ENCODE peak calls at places on chromosome X, in eight cellular contexts. H is suprapubic skin, Z is tibial nerve, E is AG09319, S is iris pigment epithelial cell, U is lower lobe of right lung, W is hippocampal formation, J is GM04503. K is an unnamed sample.

GRCh38 chrX:153723351-153724251 is 586 bp downstream of the BCAP31 start:
- DNase-seq in E (no peak), J (no peak), U (peak; percentile 65), Z (no peak), W (no peak), H (no peak), S (peak; percentile 47), K (peak; percentile 33)

GRCh38 chrX:13029341-13029740 is 15.1 kb downstream of the FAM9C start:
- DNase-seq in U (no peak), W (peak; percentile 5), S (peak; percentile 67), J (no peak), H (peak; percentile 75), Z (peak; percentile 33), E (no peak), K (no peak)

GRCh38 chrX:47264507-47265173 is 31.8 kb downstream of the USP11 start:
- DNase-seq in E (no peak), H (no peak), S (peak; percentile 75), J (no peak), U (no peak), W (no peak), Z (no peak), K (no peak)

GRCh38 chrX:7582191-7582590 is 260.8 kb upstream of the VCX start:
- DNase-seq in H (no peak), E (no peak), Z (no peak), W (no peak), U (no peak), S (no peak), J (no peak), K (no peak)

GRCh38 chrX:150364347-150365050 is 1.4 kb downstream of the MAMLD1 start:
- DNase-seq in E (no peak), Z (peak; percentile 7), H (no peak), U (peak; percentile 45), W (peak; percentile 30), S (peak; percentile 34), J (no peak), K (no peak)

GRCh38 chrX:12469296-12469695 is 321.9 kb upstream of the PRPS2 start:
- DNase-seq in W (no peak), E (no peak), U (no peak), J (no peak), H (no peak), S (no peak), Z (no peak), K (no peak)

GRCh38 chrX:821311-822178 is 191.0 kb downstream of the SHOX start:
- DNase-seq in S (no peak), E (no peak), Z (no peak), W (no peak), J (no peak), U (no peak), H (no peak), K (no peak)

GRCh38 chrX:109760241-109760921 is 27.3 kb upstream of the ACSL4 start:
- DNase-seq in U (no peak), H (no peak), J (no peak), E (no peak), S (no peak), W (no peak), Z (no peak), K (no peak)

GRCh38 chrX:20265726-20266681 is 705 bp downstream of the RPS6KA3 start:
- DNase-seq in Z (peak; percentile 4), U (peak; percentile 55), W (peak; percentile 1), S (peak; percentile 28), E (no peak), J (no peak), H (peak; percentile 72), K (no peak)

GRCh38 chrX:13966071-13966850 is 63.4 kb downstream of the GEMIN8 start:
- DNase-seq in Z (no peak), H (no peak), W (peak; percentile 8), U (no peak), S (no peak), J (no peak), E (no peak), K (no peak)

GRCh38 chrX:16191605-16192004 is 24.3 kb downstream of the MAGEB17 start:
- DNase-seq in Z (no peak), W (no peak), E (no peak), U (no peak), S (no peak), J (no peak), H (no peak), K (no peak)

GRCh38 chrX:96776966-96777365 is 92.3 kb downstream of the DIAPH2 start:
- DNase-seq in H (no peak), U (no peak), W (no peak), S (peak; percentile 16), Z (no peak), E (no peak), J (no peak), K (no peak)

GRCh38 chrX:53714580-53715335 is 28.2 kb upstream of the HUWE1 start:
- DNase-seq in S (peak; percentile 28), U (peak; percentile 53), W (no peak), Z (no peak), E (no peak), H (no peak), J (no peak), K (peak; percentile 35)

GRCh38 chrX:80828232-80828631 is 18.6 kb upstream of the BRWD3 start:
- DNase-seq in H (no peak), Z (no peak), J (no peak), W (no peak), S (no peak), E (no peak), U (no peak), K (no peak)

GRCh38 chrX:48720580-48721240 is 24.2 kb downstream of the SUV39H1 start:
- DNase-seq in S (no peak), J (no peak), U (no peak), Z (no peak), W (no peak), E (no peak), H (no peak), K (no peak)

GRCh38 chrX:115337735-115338134 is 48.2 kb downstream of the LUZP4 start:
- DNase-seq in H (no peak), J (peak; percentile 24), S (peak; percentile 70), E (peak; percentile 80), U (no peak), Z (no peak), W (no peak), K (no peak)

GRCh38 chrX:11588097-11588496 is 77.6 kb downstream of the ARHGAP6 start:
- DNase-seq in W (no peak), H (no peak), S (no peak), J (no peak), E (no peak), Z (no peak), U (no peak), K (no peak)

GRCh38 chrX:23803931-23804381 is 21.0 kb downstream of the SAT1 start:
- DNase-seq in E (no peak), H (no peak), S (peak; percentile 80), Z (no peak), U (peak; percentile 45), J (no peak), W (no peak), K (no peak)

GRCh38 chrX:17014216-17014615 is 67.8 kb downstream of the REPS2 start:
- DNase-seq in U (no peak), E (no peak), W (no peak), S (no peak), J (no peak), Z (no peak), H (no peak), K (no peak)

GRCh38 chrX:30612250-30612655 is 34.7 kb upstream of the TASL start:
- DNase-seq in E (no peak), Z (no peak), W (no peak), S (no peak), J (no peak), U (peak; percentile 48), H (no peak), K (no peak)

GRCh38 chrX:115689931-115690330 is 129.0 kb downstream of the PLS3 start:
- DNase-seq in J (peak; percentile 10), S (peak; percentile 31), H (no peak), Z (no peak), U (no peak), E (no peak), W (no peak), K (no peak)

GRCh38 chrX:18887821-18888205 is 96.1 kb downstream of the PHKA2 start:
- DNase-seq in J (no peak), U (no peak), Z (no peak), S (no peak), H (no peak), E (no peak), W (no peak), K (no peak)

GRCh38 chrX:10109695-10110094 is 47.1 kb upstream of the CLCN4 start:
- DNase-seq in W (peak; percentile 51), H (no peak), S (no peak), U (no peak), Z (no peak), J (no peak), E (no peak), K (no peak)

GRCh38 chrX:136176399-136176825 is 29.1 kb downstream of the FHL1 start:
- DNase-seq in Z (peak; percentile 37), H (no peak), J (peak; percentile 91), S (peak; percentile 93), U (no peak), W (no peak), E (peak; percentile 85), K (no peak)

GRCh38 chrX:118637997-118638396 is 89.4 kb upstream of the IL13RA1 start:
- DNase-seq in Z (no peak), H (no peak), W (no peak), S (peak; percentile 8), J (no peak), U (no peak), E (no peak), K (no peak)

GRCh38 chrX:34826964-34827363 is 115.6 kb upstream of the FAM47B start:
- DNase-seq in Z (no peak), H (no peak), U (no peak), S (no peak), E (no peak), W (no peak), J (no peak), K (no peak)

GRCh38 chrX:107716816-107717700 is 58.5 kb downstream of the TSC22D3 start:
- DNase-seq in S (peak; percentile 83), J (peak; percentile 45), W (peak; percentile 69), U (peak; percentile 90), Z (peak; percentile 92), H (peak; percentile 95), E (no peak), K (peak; percentile 79)

GRCh38 chrX:34437586-34437985 is 219.5 kb downstream of the TMEM47 start:
- DNase-seq in J (no peak), S (no peak), H (no peak), Z (peak; percentile 4), E (no peak), U (no peak), W (no peak), K (no peak)

GRCh38 chrX:20361890-20362262 is 95.2 kb upstream of the RPS6KA3 start:
- DNase-seq in J (peak; percentile 59), Z (peak; percentile 8), E (no peak), U (no peak), W (no peak), S (peak; percentile 77), H (no peak), K (no peak)

GRCh38 chrX:9534686-9535085 is 69.8 kb downstream of the TBL1X start:
- DNase-seq in W (no peak), U (no peak), S (peak; percentile 74), Z (no peak), J (peak; percentile 23), H (no peak), E (peak; percentile 36), K (no peak)

GRCh38 chrX:103628386-103629290 is at the start of gene TCEAL1:
- DNase-seq in U (peak; percentile 74), W (peak; percentile 52), Z (peak; percentile 60), H (peak; percentile 75), E (no peak), J (no peak), S (peak; percentile 31), K (no peak)

GRCh38 chrX:40244980-40245379 is 147.2 kb upstream of the BCOR start:
- DNase-seq in Z (no peak), U (no peak), H (no peak), S (peak; percentile 24), J (no peak), E (no peak), W (no peak), K (no peak)

GRCh38 chrX:42028113-42028512 is 104.8 kb upstream of the CASK start:
- DNase-seq in J (no peak), H (no peak), Z (no peak), E (no peak), W (no peak), S (no peak), U (no peak), K (no peak)

K was measured in activated T-helper 9 cell treated with anti-CD3 and anti-CD28 coated beads, Interleukin-2, amount 50 U/mL, for 16 hours.